ENCODE peak calls at places on chromosomes 11 and 22, in nine cellular contexts. K is IMR-90, H is left ventricle myocardium inferior, C is right lobe of liver, Z is A549, G is HFF-Myc, X is pancreas, T is fibroblast of mammary gland, O is mesenchymal stem cell. R is an unnamed sample.

GRCh38 chr11:100220801-100221200 is 466.3 kb upstream of the ARHGAP42 start:
- DNase-seq in T (no peak), K (no peak), X (no peak), H (no peak), G (no peak), C (no peak), O (no peak), Z (no peak), R (no peak)

GRCh38 chr11:64324692-64325469 is 7.0 kb downstream of the PRDX5 start:
- DNase-seq in Z (no peak), O (peak), H (no peak), X (no peak), G (no peak), K (no peak), C (no peak), T (no peak), R (peak)

GRCh38 chr22:39994566-39995345 is at the start of gene FAM83F:
- DNase-seq in H (no peak), T (no peak), Z (no peak), G (no peak), C (no peak), K (no peak), O (peak), X (peak), R (no peak)

GRCh38 chr22:22366478-22366988 is 121.9 kb downstream of the VPREB1 start:
- DNase-seq in H (no peak), T (no peak), K (no peak), G (no peak), C (no peak), Z (no peak), O (no peak), X (no peak), R (no peak)

GRCh38 chr11:86926975-86927374 is 28.2 kb downstream of the FZD4 start:
- DNase-seq in H (no peak), O (no peak), X (no peak), C (no peak), K (peak), G (no peak), T (no peak), Z (no peak), R (no peak)

GRCh38 chr11:72842644-72843330 is 28.6 kb downstream of the ATG16L2 start:
- DNase-seq in K (no peak), C (no peak), H (no peak), O (no peak), T (no peak), Z (no peak), X (no peak), G (no peak), R (no peak)

GRCh38 chr11:2780850-2781412 is 81.1 kb upstream of the KCNQ1OT1 start:
- DNase-seq in C (no peak), G (no peak), O (no peak), T (no peak), H (peak), Z (no peak), K (no peak), X (no peak), R (no peak)

GRCh38 chr22:47629273-47629711 is 866.8 kb downstream of the TBC1D22A start:
- DNase-seq in Z (no peak), X (no peak), G (no peak), O (no peak), T (no peak), C (no peak), H (no peak), K (no peak), R (no peak)

GRCh38 chr11:106418786-106419185 is 341.3 kb downstream of the AASDHPPT start:
- DNase-seq in X (no peak), C (no peak), T (no peak), Z (no peak), H (no peak), K (no peak), O (no peak), G (no peak), R (no peak)

GRCh38 chr22:42369250-42370041 is 62.8 kb downstream of the NFAM1 start:
- DNase-seq in T (peak), O (peak), K (peak), X (peak), H (peak), G (peak), Z (peak), C (peak), R (peak)

GRCh38 chr11:111285205-111286079 is 12.9 kb upstream of the POU2AF3 start:
- DNase-seq in O (no peak), G (no peak), H (no peak), T (peak), Z (no peak), K (no peak), X (peak), C (no peak), R (no peak)

GRCh38 chr11:13229136-13229535 is 48.5 kb upstream of the BMAL1 start:
- DNase-seq in Z (no peak), O (no peak), X (no peak), G (no peak), H (no peak), C (no peak), K (no peak), T (peak), R (no peak)

GRCh38 chr11:19979519-19979845 is 180.8 kb downstream of the DBX1 start:
- DNase-seq in X (no peak), H (no peak), T (no peak), Z (no peak), K (no peak), O (no peak), C (no peak), G (no peak), R (no peak)

GRCh38 chr11:26867286-26867685 is 126.6 kb upstream of the FIBIN start:
- DNase-seq in C (no peak), H (no peak), G (no peak), Z (no peak), T (peak), K (no peak), O (peak), X (no peak), R (no peak)

GRCh38 chr11:105799728-105800462 is 190.0 kb downstream of the GRIA4 start:
- DNase-seq in C (no peak), Z (no peak), X (no peak), O (no peak), T (no peak), H (no peak), K (no peak), G (no peak), R (no peak)

GRCh38 chr11:67119577-67120391 is 721 bp downstream of the KDM2A start:
- DNase-seq in Z (peak), H (no peak), K (no peak), T (no peak), X (peak), O (peak), C (peak), G (no peak), R (peak)

GRCh38 chr11:2139118-2139490 is at the start of gene IGF2:
- DNase-seq in C (peak), K (no peak), O (peak), G (no peak), H (no peak), Z (no peak), T (no peak), X (no peak), R (no peak)

GRCh38 chr11:131370090-131370751 is at the start of gene NTM:
- DNase-seq in O (no peak), T (peak), G (no peak), Z (no peak), C (peak), X (no peak), K (peak), H (peak), R (peak)

GRCh38 chr11:20275987-20276660 is 87.4 kb upstream of the HTATIP2 start:
- DNase-seq in X (no peak), K (no peak), H (no peak), G (no peak), Z (no peak), C (no peak), O (no peak), T (no peak), R (no peak)

GRCh38 chr11:27497284-27497866 is 9.2 kb downstream of the LIN7C start:
- DNase-seq in X (no peak), H (no peak), O (peak), Z (peak), G (no peak), T (peak), K (peak), C (no peak), R (no peak)

GRCh38 chr22:38872831-38873248 is 824 bp upstream of the CBX6 start:
- DNase-seq in K (peak), H (peak), G (no peak), T (no peak), C (peak), O (peak), Z (peak), X (peak), R (peak)

GRCh38 chr11:71447791-71448256 is 369 bp downstream of the DHCR7 start:
- DNase-seq in X (peak), H (no peak), G (no peak), T (no peak), K (no peak), C (no peak), Z (no peak), O (peak), R (no peak)

GRCh38 chr11:95339554-95339953 is 108.6 kb upstream of the SESN3 start:
- DNase-seq in H (no peak), K (no peak), Z (no peak), C (no peak), G (no peak), O (peak), T (no peak), X (no peak), R (no peak)

GRCh38 chr11:95337175-95337957 is 106.4 kb upstream of the SESN3 start:
- DNase-seq in G (peak), H (peak), T (peak), X (no peak), Z (no peak), C (peak), K (peak), O (peak), R (peak)

GRCh38 chr11:95335989-95336388 is 105.0 kb upstream of the SESN3 start:
- DNase-seq in H (no peak), T (no peak), K (no peak), G (no peak), O (no peak), X (no peak), Z (no peak), C (no peak), R (no peak)

GRCh38 chr11:95337972-95338429 is 107.0 kb upstream of the SESN3 start:
- DNase-seq in G (no peak), Z (no peak), O (no peak), C (no peak), H (no peak), T (no peak), X (no peak), K (no peak), R (no peak)

GRCh38 chr11:95338430-95338991 is 107.5 kb upstream of the SESN3 start:
- DNase-seq in T (peak), K (peak), O (peak), X (no peak), Z (no peak), G (peak), C (peak), H (peak), R (peak)
- H3K4me3 ChIP-seq in T (no peak), K (no peak), O (no peak), X (no peak), Z (no peak), G (no peak), C (no peak), H (no peak), R (no peak)

DNA sequence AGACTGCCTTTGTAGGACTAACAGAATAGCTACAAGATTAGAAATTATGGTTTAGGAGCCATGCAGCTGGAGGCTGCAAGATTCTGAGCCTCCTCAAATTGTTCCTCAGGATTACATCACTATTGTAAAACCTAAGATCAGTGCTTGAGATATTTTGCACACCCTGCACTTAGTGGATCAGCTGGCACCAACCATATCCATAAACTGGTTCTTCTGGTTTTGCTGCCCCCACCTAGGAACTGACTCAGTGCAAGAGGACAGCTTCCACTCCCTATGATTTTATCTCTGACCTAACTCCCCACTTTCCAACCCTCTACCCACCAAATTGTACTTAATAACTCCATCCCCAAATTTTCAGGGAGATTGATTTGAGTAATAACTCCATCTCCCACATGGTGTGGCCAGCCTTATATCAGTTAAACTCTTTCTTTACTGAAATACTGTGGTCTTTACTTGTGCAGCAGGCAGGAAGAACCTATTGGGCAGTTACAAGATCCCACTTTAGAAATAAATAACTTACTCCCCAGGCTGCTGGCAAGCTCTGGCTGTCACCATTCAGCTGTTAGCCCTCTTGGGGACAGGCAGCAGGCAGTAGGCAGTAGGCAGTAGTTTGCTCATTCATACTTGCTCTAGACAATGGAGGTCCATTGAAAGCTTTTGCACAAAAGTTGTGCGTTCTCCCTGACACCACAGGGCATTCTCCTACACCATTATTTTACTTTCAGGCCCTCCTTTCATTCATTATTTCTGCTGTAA is 119.0 kb downstream of the SLC17A6 start:
- DNase-seq in G (no peak), T (no peak), C (no peak), O (no peak), Z (no peak), K (no peak), X (no peak), H (no peak), R (no peak)
- H3K4me3 ChIP-seq in G (no peak), T (no peak), C (no peak), O (no peak), Z (no peak), K (no peak), X (no peak), H (no peak), R (no peak)

GRCh38 chr22:32802291-32802826 is 854 bp downstream of the TIMP3 start:
- DNase-seq in K (no peak), C (no peak), G (no peak), O (no peak), Z (no peak), H (no peak), X (no peak), T (peak), R (no peak)

GRCh38 chr22:32804823-32805585 is 3.5 kb downstream of the TIMP3 start:
- DNase-seq in H (no peak), T (no peak), G (no peak), O (no peak), K (no peak), Z (no peak), X (no peak), C (no peak), R (no peak)

GRCh38 chr22:32801436-32802290 is at the start of gene TIMP3:
- DNase-seq in O (peak), Z (peak), T (peak), H (peak), K (peak), G (peak), X (peak), C (peak), R (peak)

GRCh38 chr22:32804036-32804435 is 2.5 kb downstream of the TIMP3 start:
- DNase-seq in T (peak), C (no peak), H (no peak), K (peak), G (no peak), O (no peak), Z (no peak), X (no peak), R (peak)

GRCh38 chr22:32803020-32803758 is 1.7 kb downstream of the TIMP3 start:
- DNase-seq in T (peak), G (no peak), X (no peak), Z (no peak), K (peak), O (peak), C (peak), H (peak), R (peak)
- H3K4me3 ChIP-seq in T (peak), G (peak), X (peak), Z (no peak), K (peak), O (no peak), C (peak), H (peak), R (peak)

GRCh38 chr22:46536559-46537220 is 730 bp downstream of the CELSR1 start:
- DNase-seq in Z (peak), X (no peak), G (no peak), T (no peak), O (no peak), H (peak), C (no peak), K (no peak), R (peak)

GRCh38 chr22:46537221-46537945 is at the start of gene CELSR1:
- DNase-seq in Z (peak), C (no peak), X (no peak), H (peak), T (no peak), G (no peak), K (peak), O (no peak), R (no peak)

GRCh38 chr22:46534901-46535630 is 2.4 kb downstream of the CELSR1 start:
- DNase-seq in H (peak), T (no peak), X (no peak), Z (no peak), K (no peak), C (no peak), O (no peak), G (no peak), R (no peak)

GRCh38 chr22:46534177-46534776 is 3.1 kb downstream of the CELSR1 start:
- DNase-seq in X (no peak), T (no peak), G (no peak), Z (no peak), O (no peak), C (no peak), H (peak), K (no peak), R (peak)

GRCh38 chr22:46535876-46536558 is 1.4 kb downstream of the CELSR1 start:
- DNase-seq in O (no peak), X (no peak), K (no peak), H (peak), G (no peak), Z (peak), C (no peak), T (no peak), R (peak)
- H3K4me3 ChIP-seq in O (peak), X (no peak), K (no peak), H (peak), G (no peak), Z (peak), C (no peak), T (no peak), R (peak)

GRCh38 chr11:36567684-36568083 is at the start of gene RAG1:
- DNase-seq in Z (no peak), T (no peak), O (no peak), G (no peak), C (no peak), X (no peak), K (no peak), H (no peak), R (no peak)
- H3K4me3 ChIP-seq in Z (no peak), T (no peak), O (no peak), G (no peak), C (no peak), X (no peak), K (no peak), H (no peak), R (no peak)

DNA sequence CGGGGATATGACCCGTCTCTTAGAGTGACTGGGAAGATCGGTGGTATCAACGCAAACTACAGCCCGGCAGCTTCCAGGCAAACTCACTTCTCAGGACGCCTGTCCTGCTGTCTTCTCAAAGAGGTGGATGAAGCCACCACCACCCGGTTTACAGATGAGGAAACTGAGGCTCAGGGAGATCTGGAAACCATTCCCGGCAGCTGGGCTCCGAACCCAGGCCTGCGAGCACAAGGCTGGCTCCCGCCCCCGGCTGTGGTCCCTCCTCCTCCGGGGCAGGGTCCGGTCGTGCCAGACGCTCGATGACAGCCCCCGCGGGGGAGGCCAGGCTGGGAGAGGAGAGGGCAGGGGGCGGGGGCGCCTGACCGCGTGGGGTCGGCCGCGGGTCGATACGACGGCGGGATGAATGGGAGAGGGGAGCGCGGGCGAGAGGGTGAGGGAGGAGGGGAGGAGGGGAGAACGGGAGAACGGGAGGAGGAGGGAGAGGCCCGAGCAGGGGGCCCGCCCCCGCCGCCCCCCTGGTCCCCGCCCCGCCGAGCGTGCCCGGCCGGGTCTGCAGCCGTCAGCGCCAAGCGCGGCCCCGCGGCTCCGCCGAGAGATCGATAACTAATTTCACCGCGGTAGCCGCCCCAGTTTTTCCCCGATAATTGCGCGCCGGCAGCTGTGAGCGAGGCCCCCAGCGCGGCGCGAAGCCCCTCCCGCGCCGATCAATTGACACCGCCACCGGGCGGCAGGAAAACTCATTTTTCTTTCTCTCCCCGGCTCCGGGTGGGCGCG is 14.0 kb downstream of the IGLL1 start:
- DNase-seq in H (no peak), T (no peak), C (no peak), O (no peak), Z (no peak), K (no peak), G (no peak), X (peak), R (no peak)
- H3K4me3 ChIP-seq in H (peak), T (no peak), C (peak), O (peak), Z (peak), K (no peak), G (no peak), X (peak), R (peak)

GRCh38 chr11:44301856-44302231 is 8.1 kb downstream of the ALX4 start:
- DNase-seq in O (peak), K (no peak), T (peak), G (no peak), X (no peak), H (no peak), Z (peak), C (no peak), R (no peak)
- H3K4me3 ChIP-seq in O (no peak), K (no peak), T (no peak), G (no peak), X (no peak), H (no peak), Z (no peak), C (no peak), R (no peak)

GRCh38 chr11:7890417-7891179 is 40.5 kb downstream of the OR10A6 start:
- DNase-seq in Z (no peak), X (no peak), H (no peak), T (peak), K (no peak), C (no peak), O (no peak), G (no peak), R (no peak)
- H3K4me3 ChIP-seq in Z (no peak), X (no peak), H (no peak), T (no peak), K (no peak), C (no peak), O (no peak), G (no peak), R (no peak)

GRCh38 chr11:119711476-119711875 is 17.5 kb downstream of the NECTIN1 start:
- DNase-seq in O (no peak), X (no peak), K (no peak), T (no peak), H (no peak), C (no peak), Z (no peak), G (no peak), R (no peak)
- H3K4me3 ChIP-seq in O (no peak), X (no peak), K (no peak), T (no peak), H (no peak), C (no peak), Z (no peak), G (no peak), R (no peak)

GRCh38 chr22:30354644-30355043 is 2.0 kb downstream of the SF3A1 start:
- DNase-seq in T (no peak), X (no peak), K (no peak), H (no peak), Z (no peak), O (no peak), G (no peak), C (no peak), R (no peak)
- H3K4me3 ChIP-seq in T (no peak), X (peak), K (no peak), H (peak), Z (no peak), O (no peak), G (no peak), C (no peak), R (no peak)